ENCODE peak calls at places on chromosomes 4 and X, in five cellular contexts. S is bronchial epithelial cell, Y is body of pancreas, E is Panc1, H is PC-9. W is an unnamed sample.

GRCh38 chr4:138542191-138542771 is 300.1 kb upstream of the SLC7A11 start:
- DNase-seq in H (peak; percentile 31), Y (no peak), S (peak; percentile 55), E (no peak), W (no peak)

GRCh38 chr4:74661427-74662171 is 132.7 kb downstream of the BTC start:
- DNase-seq in H (no peak), S (peak; percentile 88), E (no peak), Y (no peak), W (no peak)

GRCh38 chr4:164937576-164938270 is 39.7 kb downstream of the TRIM61 start:
- DNase-seq in S (peak; percentile 14), E (no peak), Y (no peak), H (no peak), W (no peak)

GRCh38 chr4:86338989-86339388 is 20.9 kb downstream of the MAPK10 start:
- DNase-seq in Y (no peak), E (peak; percentile 15), H (peak; percentile 47), S (peak; percentile 90), W (peak; percentile 57)

GRCh38 chr4:28279249-28279648 is 1418.6 kb downstream of the STIM2 start:
- DNase-seq in Y (no peak), S (peak; percentile 55), H (no peak), E (no peak), W (no peak)

GRCh38 chr4:121217385-121217784 is 53.3 kb upstream of the TNIP3 start:
- DNase-seq in E (no peak), H (no peak), S (no peak), Y (no peak), W (no peak)

GRCh38 chrX:41952102-41952501 is 28.7 kb upstream of the CASK start:
- DNase-seq in Y (no peak), H (no peak), E (no peak), S (no peak), W (no peak)

GRCh38 chr4:182288534-182288933 is 45.3 kb downstream of the TENM3 start:
- DNase-seq in H (no peak), Y (no peak), S (no peak), E (no peak), W (no peak)

GRCh38 chr4:11914406-11914805 is 485.7 kb upstream of the HS3ST1 start:
- DNase-seq in Y (no peak), S (no peak), H (no peak), E (no peak), W (no peak)

GRCh38 chr4:166972071-166972470 is 262.2 kb downstream of the SPOCK3 start:
- DNase-seq in E (peak; percentile 24), H (no peak), Y (no peak), S (peak; percentile 98), W (peak; percentile 31)

GRCh38 chr4:90165883-90166282 is 38.7 kb downstream of the CCSER1 start:
- DNase-seq in Y (no peak), E (no peak), S (no peak), H (no peak), W (no peak)

GRCh38 chr4:1008840-1009646 is 2.4 kb upstream of the FGFRL1 start:
- DNase-seq in E (no peak), H (peak; percentile 38), Y (peak; percentile 56), S (no peak), W (no peak)

GRCh38 chr4:5751073-5751917 is 40.3 kb downstream of the EVC start:
- DNase-seq in Y (no peak), S (peak; percentile 15), H (no peak), E (no peak), W (peak; percentile 67)

GRCh38 chr4:128527356-128527755 is 239.7 kb upstream of the PGRMC2 start:
- DNase-seq in H (no peak), Y (no peak), S (no peak), E (no peak), W (no peak)

GRCh38 chr4:115361781-115362180 is 248.4 kb upstream of the NDST4 start:
- DNase-seq in Y (no peak), E (no peak), S (peak; percentile 22), H (no peak), W (no peak)

GRCh38 chr4:98794565-98795205 is 134.2 kb downstream of the EIF4E start:
- DNase-seq in E (no peak), S (peak; percentile 99), Y (no peak), H (peak; percentile 11), W (peak; percentile 32)

GRCh38 chr4:188262464-188262863 is 123.2 kb downstream of the TRIML1 start:
- DNase-seq in S (peak; percentile 34), E (no peak), Y (no peak), H (no peak), W (peak; percentile 18)

GRCh38 chrX:154327026-154327820 is 31.6 kb downstream of the TKTL1 start:
- DNase-seq in H (no peak), S (no peak), E (no peak), Y (no peak), W (no peak)

GRCh38 chrX:79270401-79270800 is 96.7 kb downstream of the ITM2A start:
- DNase-seq in Y (no peak), H (no peak), S (no peak), E (peak; percentile 4), W (no peak)

GRCh38 chr4:48898733-48899431 is 7.7 kb downstream of the OCIAD2 start:
- DNase-seq in Y (no peak), S (peak; percentile 34), E (no peak), H (no peak), W (no peak)

GRCh38 chr4:3253808-3254207 is 4.8 kb downstream of the MSANTD1 start:
- DNase-seq in S (no peak), E (no peak), H (no peak), Y (peak; percentile 6), W (no peak)

GRCh38 chrX:37712458-37712857 is 26.9 kb downstream of the XK start:
- DNase-seq in H (no peak), Y (no peak), E (no peak), S (peak; percentile 69), W (no peak)

GRCh38 chr4:168945291-168945690 is 64.8 kb downstream of the CBR4 start:
- DNase-seq in S (no peak), H (no peak), Y (no peak), E (no peak), W (no peak)

GRCh38 chr4:168942985-168943384 is 67.1 kb downstream of the CBR4 start:
- DNase-seq in Y (no peak), E (no peak), S (no peak), H (no peak), W (no peak)
- TF ChIP-seq CTCF in Y (no peak), E (peak; percentile 57), S (peak; percentile 35), H (peak; percentile 54), W (peak; percentile 39)

GRCh38 chr4:185657191-185657590 is 121.9 kb upstream of the PDLIM3 start:
- DNase-seq in E (no peak), H (no peak), S (no peak), Y (no peak), W (no peak)

GRCh38 chr4:185654965-185655554 is 119.8 kb upstream of the PDLIM3 start:
- DNase-seq in H (no peak), E (no peak), S (no peak), Y (no peak), W (no peak)

GRCh38 chr4:185656467-185656890 is 121.2 kb upstream of the PDLIM3 start:
- DNase-seq in H (no peak), Y (peak; percentile 34), E (no peak), S (no peak), W (no peak)

GRCh38 chr4:185660340-185660739 is 125.0 kb upstream of the PDLIM3 start:
- DNase-seq in S (no peak), E (no peak), Y (no peak), H (no peak), W (no peak)

GRCh38 chr4:185657699-185658098 is 122.4 kb upstream of the PDLIM3 start:
- DNase-seq in Y (no peak), S (no peak), H (no peak), E (no peak), W (no peak)
- H3K36me3 ChIP-seq in Y (peaks cover 8% of the 10 kb centered on the region), S (no peaks in the 10 kb centered on the region), H (no peaks in the 10 kb centered on the region), E (no peaks in the 10 kb centered on the region), W (no peaks in the 10 kb centered on the region)

DNA sequence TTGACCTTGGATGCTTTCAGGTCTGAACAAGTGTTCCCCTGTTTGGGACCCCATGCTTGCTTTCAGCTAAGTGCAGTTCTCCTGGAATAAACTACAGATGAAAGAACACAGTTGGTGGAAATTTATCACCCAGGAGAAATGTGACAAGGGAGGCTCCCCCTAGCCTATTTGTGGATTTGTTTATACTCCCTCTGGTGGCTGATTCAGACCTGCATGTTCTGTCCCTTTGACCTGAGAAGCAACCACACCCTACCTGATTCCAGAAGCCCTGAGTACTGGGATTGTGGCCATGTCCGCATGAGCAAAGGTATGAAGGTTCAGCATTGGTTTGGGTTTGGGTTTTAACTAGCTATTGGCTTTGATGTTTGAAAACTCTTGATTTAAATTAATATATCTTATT is 440.9 kb downstream of the MID1IP1 start:
- DNase-seq in S (peak; percentile 48), E (no peak), Y (peak; percentile 26), H (no peak), W (no peak)
- TF ChIP-seq CTCF in S (peak; percentile 64), E (peak; percentile 44), Y (peak; percentile 19), H (no peak), W (peak; percentile 44)

DNA sequence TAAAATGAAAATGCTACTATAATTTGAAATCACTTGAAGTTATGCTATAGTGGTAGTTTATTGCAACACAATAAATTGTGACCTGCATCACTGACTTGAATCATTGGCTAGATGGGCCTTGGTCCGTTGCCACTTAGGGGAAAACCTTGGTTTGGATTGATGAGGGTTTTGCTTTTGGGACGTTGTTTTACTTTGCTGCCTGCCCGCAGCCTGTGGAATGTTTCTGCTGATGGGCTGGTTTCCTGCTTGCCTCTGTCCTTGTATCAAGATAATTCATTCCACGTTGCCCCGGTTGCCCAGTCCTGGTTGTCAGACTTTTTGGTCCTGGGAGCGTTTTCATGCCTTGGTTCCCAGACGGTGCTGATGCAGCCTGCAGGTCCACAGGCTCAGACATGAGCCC is 18.3 kb downstream of the HADH start:
- DNase-seq in Y (no peak), H (no peak), S (no peak), E (no peak), W (no peak)
- H3K36me3 ChIP-seq in Y (no peaks in the 10 kb centered on the region), H (no peaks in the 10 kb centered on the region), S (peaks cover 1% of the 10 kb centered on the region), E (no peaks in the 10 kb centered on the region), W (no peaks in the 10 kb centered on the region)

GRCh38 chrX:63761639-63762038 is 23.4 kb downstream of the ARHGEF9 start:
- DNase-seq in H (no peak), E (no peak), Y (no peak), S (no peak), W (no peak)
- TF ChIP-seq CTCF in H (no peak), E (peak; percentile 3), Y (no peak), S (no peak), W (no peak)

DNA sequence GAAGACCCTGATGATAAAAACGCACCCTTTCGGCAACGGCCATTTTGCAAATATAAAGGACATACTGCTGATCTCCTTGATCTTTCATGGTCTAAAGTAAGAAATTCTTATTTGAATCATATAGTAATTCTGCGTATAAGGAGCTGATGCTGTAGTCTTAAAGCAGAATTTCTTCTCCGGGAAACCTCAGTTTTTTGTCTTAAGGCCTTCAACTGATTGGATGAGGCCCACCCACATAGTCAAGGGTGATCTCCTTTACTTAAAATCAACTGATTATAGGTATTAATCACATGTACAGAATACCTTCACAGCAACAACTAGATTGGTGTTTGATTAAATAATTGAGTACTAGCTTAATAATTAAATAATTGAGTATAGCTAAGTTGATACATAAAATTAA is 62.8 kb upstream of the DOCK11 start:
- DNase-seq in E (no peak), S (no peak), Y (no peak), H (no peak), W (no peak)
- H3K36me3 ChIP-seq in E (peaks cover 4% of the 10 kb centered on the region), S (no peaks in the 10 kb centered on the region), Y (no peaks in the 10 kb centered on the region), H (peaks cover 11% of the 10 kb centered on the region), W (no peaks in the 10 kb centered on the region)

GRCh38 chr4:67909910-67910905 is 26.4 kb upstream of the TMPRSS11D start:
- DNase-seq in Y (no peak), H (no peak), E (no peak), S (peak; percentile 47), W (no peak)
- TF ChIP-seq CTCF in Y (no peak), H (peak; percentile 76), E (peak; percentile 54), S (peak; percentile 39), W (peak; percentile 58)